ENCODE peak calls at places on chromosome 10, in four cellular contexts. I is iris pigment epithelial cell, Z is cardiac muscle cell, O is breast epithelium. Y is an unnamed sample.

GRCh38 chr10:124035306-124035927 is 58.0 kb downstream of the CHST15 start:
- DNase-seq in Z (no peak), I (no peak), O (no peak), Y (no peak)

GRCh38 chr10:104253106-104253505 is 1.6 kb upstream of the GSTO1 start:
- DNase-seq in I (no peak), O (no peak), Z (no peak), Y (no peak)

GRCh38 chr10:132391372-132392020 is 5.5 kb upstream of the PWWP2B start:
- DNase-seq in I (no peak), O (no peak), Z (no peak), Y (peak)

GRCh38 chr10:98270026-98270740 is 2.2 kb upstream of the LOXL4 start:
- DNase-seq in I (no peak), O (no peak), Z (no peak), Y (peak)

GRCh38 chr10:44462338-44462914 is 77.5 kb upstream of the CXCL12 start:
- DNase-seq in I (no peak), Z (no peak), O (no peak), Y (no peak)

GRCh38 chr10:28533571-28534304 is 820 bp downstream of the WAC start:
- DNase-seq in I (peak), O (peak), Z (peak), Y (peak)

GRCh38 chr10:30115391-30116253 is 56.2 kb upstream of the JCAD start:
- DNase-seq in Z (peak), I (peak), O (no peak), Y (no peak)

GRCh38 chr10:126872135-126872534 is 33.1 kb upstream of the DOCK1 start:
- DNase-seq in Z (no peak), I (no peak), O (no peak), Y (no peak)

GRCh38 chr10:48439031-48439430 is 132.6 kb downstream of the MAPK8 start:
- DNase-seq in Z (no peak), O (no peak), I (peak), Y (no peak)

GRCh38 chr10:30928742-30929141 is 102.9 kb downstream of the ZNF438 start:
- DNase-seq in O (no peak), I (no peak), Z (no peak), Y (no peak)

GRCh38 chr10:125836746-125837145 is 13.4 kb downstream of the BCCIP start:
- DNase-seq in O (no peak), Z (no peak), I (no peak), Y (no peak)

GRCh38 chr10:102413053-102413705 is 5.4 kb downstream of the PSD start:
- DNase-seq in I (no peak), Z (no peak), O (no peak), Y (no peak)

GRCh38 chr10:131750171-131750895 is 150.5 kb upstream of the PPP2R2D start:
- DNase-seq in I (no peak), O (no peak), Z (no peak), Y (no peak)

GRCh38 chr10:3057946-3058345 is 9.4 kb upstream of the PFKP start:
- DNase-seq in I (no peak), O (no peak), Z (no peak), Y (no peak)

GRCh38 chr10:46547331-46547880 is 9.1 kb downstream of the GPRIN2 start:
- DNase-seq in Z (no peak), I (no peak), O (no peak), Y (peak)

GRCh38 chr10:71296086-71296485 is 23.0 kb upstream of the SLC29A3 start:
- DNase-seq in O (no peak), Z (no peak), I (no peak), Y (no peak)

GRCh38 chr10:43234471-43235041 is 32.3 kb downstream of the RASGEF1A start:
- DNase-seq in I (no peak), Z (no peak), O (no peak), Y (peak)

GRCh38 chr10:113021268-113022028 is 71.4 kb downstream of the TCF7L2 start:
- DNase-seq in Z (no peak), O (no peak), I (no peak), Y (no peak)

GRCh38 chr10:44280615-44281014 is 104.3 kb downstream of the CXCL12 start:
- DNase-seq in Z (no peak), O (no peak), I (no peak), Y (no peak)

GRCh38 chr10:71880425-71881306 is 29.6 kb upstream of the PSAP start:
- DNase-seq in Z (no peak), O (no peak), I (no peak), Y (no peak)

GRCh38 chr10:26367771-26368170 is 70.4 kb upstream of the APBB1IP start:
- DNase-seq in O (no peak), I (peak), Z (peak), Y (no peak)

GRCh38 chr10:113663142-113663541 is 699 bp downstream of the NRAP start:
- DNase-seq in I (peak), Z (no peak), O (no peak), Y (no peak)

GRCh38 chr10:12896251-12896650 is 105.3 kb downstream of the CCDC3 start:
- DNase-seq in O (no peak), Z (no peak), I (no peak), Y (no peak)

GRCh38 chr10:89275383-89275782 is 23.8 kb upstream of the LIPA start:
- DNase-seq in I (peak), O (peak), Z (no peak), Y (no peak)